ENCODE peak calls at places on chromosomes 16 and 17, in six cellular contexts. S, N, U, K, I and B are unnamed samples.

GRCh38 chr16:83574388-83574787 is 233.4 kb upstream of the HSBP1 start:
- DNase-seq in K (no peak), I (no peak), N (no peak), U (peak; percentile 63), S (peak; percentile 96), B (peak; percentile 13)

GRCh38 chr16:31507929-31508705 is at the start of gene RUSF1:
- DNase-seq in S (peak; percentile 87), I (peak; percentile 33), U (peak; percentile 68), K (peak; percentile 84), N (peak; percentile 89), B (peak; percentile 75)

GRCh38 chr16:23901178-23902131 is 65.7 kb downstream of the PRKCB start:
- DNase-seq in K (peak; percentile 86), U (no peak), N (no peak), S (no peak), I (no peak), B (no peak)

GRCh38 chr17:47257651-47258339 is 4.2 kb downstream of the ITGB3 start:
- DNase-seq in K (peak; percentile 44), S (peak; percentile 72), N (no peak), U (no peak), I (no peak), B (no peak)

GRCh38 chr17:229130-229944 is 47.9 kb upstream of the DOC2B start:
- DNase-seq in U (no peak), K (no peak), S (peak; percentile 1), N (no peak), I (no peak), B (no peak)

GRCh38 chr16:57045694-57046381 is 46.5 kb upstream of the CPNE2 start:
- DNase-seq in I (peak; percentile 55), K (peak; percentile 76), S (peak; percentile 60), U (no peak), N (peak; percentile 71), B (peak; percentile 21)

GRCh38 chr17:68592004-68592403 is 9.2 kb downstream of the FAM20A start:
- DNase-seq in N (no peak), K (no peak), S (no peak), U (no peak), I (no peak), B (no peak)

GRCh38 chr16:21037168-21037567 is 113.5 kb downstream of the DNAH3 start:
- DNase-seq in N (no peak), I (no peak), K (no peak), S (no peak), U (no peak), B (no peak)

GRCh38 chr17:78421534-78422266 is 43.3 kb downstream of the PGS1 start:
- DNase-seq in K (peak; percentile 92), N (peak; percentile 100), U (peak; percentile 65), S (peak; percentile 65), I (peak; percentile 7), B (peak; percentile 51)

GRCh38 chr16:2019500-2019899 is at the start of gene NPW:
- DNase-seq in N (no peak), S (no peak), I (no peak), K (peak; percentile 41), U (no peak), B (no peak)

GRCh38 chr17:75130632-75131277 is 787 bp downstream of the NT5C start:
- DNase-seq in K (peak; percentile 74), U (no peak), N (peak; percentile 68), S (peak; percentile 58), I (no peak), B (peak; percentile 69)

GRCh38 chr16:57531635-57532220 is 4.6 kb downstream of the CCDC102A start:
- DNase-seq in K (no peak), U (no peak), I (no peak), N (no peak), S (no peak), B (no peak)

GRCh38 chr17:73308017-73308823 is 3.6 kb downstream of the CDC42EP4 start:
- DNase-seq in S (peak; percentile 93), K (peak; percentile 90), U (no peak), N (peak; percentile 91), I (no peak), B (peak; percentile 86)

GRCh38 chr17:15279011-15279477 is 13.9 kb upstream of the PMP22 start:
- DNase-seq in U (no peak), I (no peak), N (no peak), S (peak; percentile 97), K (no peak), B (no peak)

GRCh38 chr17:67322039-67322787 is 44.2 kb downstream of the PSMD12 start:
- DNase-seq in N (no peak), U (peak; percentile 46), K (peak; percentile 36), S (no peak), I (no peak), B (no peak)

GRCh38 chr16:26578748-26579147 is 488.0 kb upstream of the C16orf82 start:
- DNase-seq in I (no peak), U (no peak), S (no peak), K (no peak), N (no peak), B (no peak)

GRCh38 chr17:1714488-1714979 is 4.4 kb upstream of the TLCD2 start:
- DNase-seq in U (peak; percentile 67), S (peak; percentile 97), N (peak; percentile 97), K (peak; percentile 86), I (no peak), B (peak; percentile 74)

GRCh38 chr17:75808905-75809621 is 24.5 kb downstream of the UNK start:
- DNase-seq in K (peak; percentile 20), U (no peak), N (no peak), S (peak; percentile 37), I (peak; percentile 57), B (no peak)

GRCh38 chr17:76556759-76557367 is 17.0 kb downstream of the PRCD start:
- DNase-seq in U (no peak), S (peak; percentile 49), N (peak; percentile 53), K (no peak), I (no peak), B (no peak)

GRCh38 chr16:49441366-49441780 is 67.8 kb downstream of the C16orf78 start:
- DNase-seq in K (no peak), I (peak; percentile 71), S (no peak), N (no peak), U (no peak), B (no peak)

DNA sequence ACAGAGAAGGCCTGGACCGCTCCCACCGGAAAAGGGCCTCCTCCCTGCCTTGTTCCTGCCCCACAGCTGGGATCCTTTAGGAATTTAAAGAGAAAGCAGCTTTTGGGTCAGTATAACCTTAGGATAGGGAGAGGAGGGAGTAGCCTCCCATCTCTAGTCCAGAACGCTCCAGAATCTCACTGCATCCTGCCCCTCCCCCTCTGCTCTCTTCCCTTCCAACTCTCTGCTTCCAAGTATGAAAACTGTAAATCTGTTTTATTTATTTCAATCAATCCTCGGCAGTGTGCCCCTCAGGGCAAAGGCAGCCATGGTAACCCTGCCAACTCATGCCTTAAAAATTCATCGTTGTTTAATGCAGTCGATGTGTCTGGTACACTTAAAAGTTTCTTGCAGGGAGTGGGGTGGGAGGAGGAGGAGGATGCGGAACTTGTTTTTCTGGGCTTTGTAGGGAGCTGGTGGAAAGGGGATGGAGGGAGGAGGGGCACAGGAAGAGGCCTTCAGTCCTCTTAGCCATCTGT is 21.2 kb upstream of the MTSS2 start:
- DNase-seq in I (no peak), N (no peak), S (peak; percentile 91), U (no peak), K (no peak), B (no peak)
- H3K4me3 ChIP-seq in I (no peak overlapping the region), N (no peak overlapping the region), S (no peak overlapping the region), U (no peak overlapping the region), K (no peak overlapping the region), B (no peak overlapping the region)

DNA sequence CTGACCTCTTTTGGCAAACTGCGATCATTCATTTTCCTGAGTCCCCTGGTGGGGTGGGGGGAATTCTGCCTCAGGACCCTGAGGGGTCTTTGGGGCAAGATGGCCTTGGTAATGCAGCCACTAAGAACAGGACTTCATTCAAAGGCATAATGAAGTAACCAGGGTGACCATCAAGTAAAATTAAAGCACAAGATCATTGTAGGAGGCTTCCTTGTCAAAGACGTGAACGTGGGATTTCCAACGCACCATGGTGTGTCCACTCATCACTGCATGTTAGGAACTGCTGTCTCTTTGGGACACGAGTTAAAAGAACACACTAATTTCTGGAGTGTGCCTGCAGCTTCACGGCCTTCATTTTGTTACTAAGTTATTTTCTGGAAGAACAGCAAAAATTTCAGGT is 51.3 kb downstream of the NDE1 start:
- DNase-seq in K (no peak), I (no peak), N (no peak), S (no peak), U (no peak), B (no peak)
- H3K36me3 ChIP-seq in K (peaks cover 62% of the 10 kb centered on the region), I (peaks cover 40% of the 10 kb centered on the region), N (peaks cover 57% of the 10 kb centered on the region), S (peaks cover 39% of the 10 kb centered on the region), U (peaks cover 32% of the 10 kb centered on the region), B (peaks cover 44% of the 10 kb centered on the region)

GRCh38 chr17:57406131-57406980 is 150.0 kb downstream of the MSI2 start:
- DNase-seq in S (peak; percentile 44), U (no peak), K (peak; percentile 27), N (peak; percentile 61), I (no peak), B (no peak)

GRCh38 chr17:57408064-57408811 is 151.9 kb downstream of the MSI2 start:
- DNase-seq in N (peak; percentile 86), U (no peak), I (peak; percentile 46), S (no peak), K (no peak), B (no peak)

GRCh38 chr17:57405486-57406072 is 149.3 kb downstream of the MSI2 start:
- DNase-seq in N (no peak), I (no peak), U (no peak), S (peak; percentile 50), K (no peak), B (no peak)

GRCh38 chr17:57406981-57407286 is 150.6 kb downstream of the MSI2 start:
- DNase-seq in S (no peak), N (no peak), I (no peak), K (no peak), U (no peak), B (no peak)

DNA sequence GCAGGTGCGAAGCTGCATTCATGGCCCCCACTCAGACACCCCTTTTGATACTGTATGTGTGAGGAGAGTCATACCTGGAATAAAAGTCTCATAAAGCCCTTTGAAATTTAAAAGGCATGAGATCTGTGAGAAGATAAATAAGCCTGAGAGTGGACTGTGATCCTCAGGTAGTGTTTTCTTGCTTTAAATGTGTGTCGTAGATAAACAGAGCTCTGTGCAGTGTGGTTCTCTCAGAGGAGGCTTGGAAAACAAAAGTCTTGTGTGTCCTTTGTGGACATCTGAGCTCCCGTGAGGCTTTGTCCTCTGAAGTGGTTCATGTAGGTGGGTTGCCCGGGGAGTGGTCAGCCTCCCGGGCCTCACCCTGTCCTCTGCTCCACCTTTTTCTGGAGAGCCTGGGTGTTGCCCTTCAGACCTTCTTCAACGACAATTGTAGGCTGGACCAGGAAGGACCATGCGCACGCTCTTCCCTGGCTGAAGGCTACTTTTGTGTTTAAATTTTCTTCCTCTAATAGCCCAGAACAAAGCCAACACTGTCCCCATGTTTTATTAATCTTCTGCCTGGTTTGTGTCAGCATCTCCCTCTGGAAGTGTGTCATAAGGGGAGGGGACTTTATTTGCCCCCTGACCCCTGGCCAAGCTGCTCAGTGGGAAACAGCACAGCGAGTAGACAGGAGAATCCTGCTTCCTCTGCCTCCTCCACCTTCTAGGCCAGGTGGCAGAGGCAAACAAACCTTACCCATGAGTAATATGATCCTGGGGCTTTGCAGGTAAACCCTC is 151.2 kb downstream of the MSI2 start:
- DNase-seq in I (no peak), K (no peak), U (no peak), S (no peak), N (peak; percentile 99), B (no peak)
- TF ChIP-seq RAD21 in I (no peak), K (no peak), U (no peak), S (no peak), N (no peak), B (no peak)

DNA sequence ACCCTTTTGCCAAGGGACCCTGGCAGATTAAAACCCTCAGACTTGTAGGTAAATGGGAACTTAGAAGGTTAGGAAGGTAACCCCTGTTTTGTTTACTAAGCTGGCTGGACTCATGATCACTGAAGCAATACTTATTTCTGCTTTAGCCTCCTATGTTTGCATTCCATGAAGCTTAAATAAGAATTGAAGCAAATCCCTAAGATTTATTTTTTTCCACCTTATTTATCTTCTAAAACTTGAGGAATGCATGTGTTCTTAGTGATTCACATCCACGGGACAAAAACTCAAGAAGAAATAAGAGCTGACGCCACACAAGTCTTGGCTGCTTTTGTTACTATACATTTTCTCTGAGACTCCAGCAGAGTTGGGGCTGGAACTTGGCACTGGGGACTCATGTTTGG is 35.5 kb downstream of the CLUAP1 start:
- DNase-seq in S (peak; percentile 93), U (no peak), I (no peak), N (no peak), K (no peak), B (no peak)
- H3K4me3 ChIP-seq in S (no peak overlapping the region), U (no peak overlapping the region), I (no peak overlapping the region), N (no peak overlapping the region), K (no peak overlapping the region), B (no peak overlapping the region)